ENCODE peak calls at places on chromosomes 13 and 19, in six cellular contexts. D, J, Y, X, S and Z are unnamed samples.

GRCh38 chr19:13881692-13882418 is 4.9 kb downstream of the NANOS3 start:
- DNase-seq in D (no peak), J (no peak), Y (peak; percentile 84), X (no peak), S (no peak), Z (peak; percentile 87)

GRCh38 chr13:51914137-51914493 is 52.3 kb downstream of the CCDC70 start:
- DNase-seq in D (no peak), J (no peak), Y (no peak), X (no peak), S (no peak), Z (no peak)

GRCh38 chr13:34951528-34951927 is 9.5 kb downstream of the NBEA start:
- DNase-seq in D (no peak), J (no peak), Y (no peak), X (no peak), S (no peak), Z (no peak)

GRCh38 chr19:8209111-8209964 is at the start of gene CERS4:
- DNase-seq in D (peak; percentile 5), J (no peak), Y (no peak), X (peak; percentile 30), S (no peak), Z (no peak)

GRCh38 chr13:27161980-27162379 is 9.6 kb downstream of the USP12 start:
- DNase-seq in D (no peak), J (no peak), Y (peak; percentile 15), X (no peak), S (no peak), Z (peak; percentile 35)

GRCh38 chr19:57103573-57104277 is 16.1 kb upstream of the USP29 start:
- DNase-seq in D (peak; percentile 33), J (no peak), Y (peak; percentile 66), X (peak; percentile 73), S (peak; percentile 46), Z (peak; percentile 75)

GRCh38 chr13:114212096-114212495 is 22.6 kb upstream of the CDC16 start:
- DNase-seq in D (peak; percentile 45), J (no peak), Y (no peak), X (no peak), S (no peak), Z (peak; percentile 6)

GRCh38 chr13:32228330-32229041 is 86.7 kb downstream of the ZAR1L start:
- DNase-seq in D (peak; percentile 75), J (peak; percentile 94), Y (peak; percentile 13), X (no peak), S (peak; percentile 26), Z (no peak)

GRCh38 chr19:5024282-5024681 is 55.4 kb downstream of the KDM4B start:
- DNase-seq in D (no peak), J (no peak), Y (no peak), X (no peak), S (no peak), Z (peak; percentile 96)